ENCODE peak calls at places on chromosomes 5 and 9, in four cellular contexts. M is GM12878, G is K562, I is HepG2. B is an unnamed sample.

GRCh38 chr5:83552275-83552674 is 80.7 kb downstream of the VCAN start:
- DNase-seq in M (no peak), I (no peak), G (no peak), B (no peak)

GRCh38 chr5:131513780-131514179 is 121.2 kb downstream of the RAPGEF6 start:
- DNase-seq in M (no peak), I (no peak), G (no peak), B (no peak)

GRCh38 chr5:143101134-143101533 is 302.4 kb downstream of the NR3C1 start:
- DNase-seq in M (no peak), I (no peak), G (no peak), B (peak; percentile 24)

GRCh38 chr5:151483647-151484046 is 36.2 kb downstream of the SLC36A1 start:
- DNase-seq in M (no peak), G (no peak), I (no peak), B (no peak)

GRCh38 chr9:7454490-7455110 is 345.0 kb downstream of the DMAC1 start:
- DNase-seq in G (no peak), I (no peak), M (no peak), B (no peak)

GRCh38 chr5:84191296-84191695 is 193.4 kb downstream of the EDIL3 start:
- DNase-seq in M (no peak), G (no peak), I (no peak), B (no peak)

GRCh38 chr5:38554860-38555259 is 1.6 kb downstream of the LIFR start:
- DNase-seq in M (no peak), G (no peak), I (no peak), B (no peak)

GRCh38 chr9:34524349-34524748 is 1.6 kb upstream of the ENHO start:
- DNase-seq in G (no peak), I (no peak), M (no peak), B (no peak)

GRCh38 chr9:134004131-134004873 is 12.2 kb upstream of the VAV2 start:
- DNase-seq in I (no peak), M (no peak), G (no peak), B (no peak)

GRCh38 chr9:134827993-134828392 is 52.6 kb upstream of the FCN2 start:
- DNase-seq in G (no peak), M (no peak), I (no peak), B (no peak)

GRCh38 chr5:148374693-148375360 is 8.9 kb upstream of the FBXO38 start:
- DNase-seq in G (peak; percentile 58), I (peak; percentile 72), M (no peak), B (no peak)

GRCh38 chr5:131773805-131774204 is 23.0 kb downstream of the FNIP1 start:
- DNase-seq in M (no peak), I (no peak), G (no peak), B (no peak)

GRCh38 chr9:112784020-112784788 is 33.6 kb downstream of the SNX30 start:
- DNase-seq in M (no peak), G (no peak), I (no peak), B (no peak)

GRCh38 chr5:141777130-141777529 is 95.1 kb upstream of the ARAP3 start:
- DNase-seq in I (no peak), M (no peak), G (no peak), B (no peak)

GRCh38 chr5:177607452-177608192 is 7.7 kb downstream of the B4GALT7 start:
- DNase-seq in M (no peak), I (peak; percentile 58), G (peak; percentile 80), B (peak; percentile 74)

GRCh38 chr5:135426102-135427082 is 20.8 kb downstream of the DCANP1 start:
- DNase-seq in I (peak; percentile 66), M (peak; percentile 12), G (peak; percentile 73), B (peak; percentile 43)

GRCh38 chr9:18893491-18893890 is 139.5 kb downstream of the SAXO1 start:
- DNase-seq in G (no peak), I (no peak), M (no peak), B (no peak)

GRCh38 chr5:113330533-113331200 is 104.1 kb downstream of the TSSK1B start:
- DNase-seq in I (peak; percentile 19), G (peak; percentile 15), M (no peak), B (peak; percentile 12)

GRCh38 chr9:127898433-127899199 is 787 bp downstream of the ST6GALNAC6 start:
- DNase-seq in M (no peak), G (peak; percentile 65), I (peak; percentile 50), B (no peak)

GRCh38 chr5:134138416-134139376 is 24.2 kb downstream of the TCF7 start:
- DNase-seq in M (peak; percentile 89), G (no peak), I (no peak), B (peak; percentile 62)

GRCh38 chr5:179241175-179241574 is 104.1 kb downstream of the ADAMTS2 start:
- DNase-seq in G (no peak), M (no peak), I (no peak), B (no peak)

GRCh38 chr9:88342246-88342645 is 46.0 kb upstream of the SPIN1 start:
- DNase-seq in G (no peak), I (no peak), M (no peak), B (no peak)

GRCh38 chr5:95730730-95731570 is at the start of gene RHOBTB3:
- DNase-seq in G (peak; percentile 94), M (no peak), I (peak; percentile 79), B (peak; percentile 45)

GRCh38 chr9:82354260-82354659 is 365.7 kb downstream of the SPATA31D1 start:
- DNase-seq in G (no peak), I (no peak), M (no peak), B (no peak)

GRCh38 chr5:43007246-43007910 is 32.7 kb downstream of the ANXA2R start:
- DNase-seq in M (no peak), I (peak; percentile 75), G (peak; percentile 98), B (peak; percentile 37)

GRCh38 chr5:43006411-43007202 is 33.5 kb downstream of the ANXA2R start:
- DNase-seq in G (no peak), I (no peak), M (no peak), B (no peak)

GRCh38 chr5:43010956-43011355 is 29.2 kb downstream of the ANXA2R start:
- DNase-seq in I (no peak), G (no peak), M (no peak), B (no peak)

GRCh38 chr5:43008369-43009158 is 31.6 kb downstream of the ANXA2R start:
- DNase-seq in I (peak; percentile 89), G (peak; percentile 98), M (no peak), B (no peak)

GRCh38 chr5:43007911-43008368 is 32.2 kb downstream of the ANXA2R start:
- DNase-seq in G (peak; percentile 88), M (no peak), I (peak; percentile 50), B (peak; percentile 37)
- TF ChIP-seq POLR2AphosphoS5 in G (peak; percentile 9), M (peak; percentile 87), I (no peak), B (peak; percentile 53)

GRCh38 chr9:97982719-97983523 is at the start of gene ANP32B:
- DNase-seq in I (peak; percentile 67), G (peak; percentile 97), M (peak; percentile 44), B (peak; percentile 80)
- TF ChIP-seq POLR2A in I (peak; percentile 55), G (peak; percentile 78), M (peak; percentile 78), B (no peak)

GRCh38 chr5:167870055-167870454 is 421.4 kb upstream of the WWC1 start:
- DNase-seq in G (no peak), I (no peak), M (no peak), B (no peak)
- TF ChIP-seq TAF1 in G (no peak), I (no peak), M (no peak), B (no peak)

GRCh38 chr5:168978500-168978899 is 322.4 kb downstream of the SLIT3 start:
- DNase-seq in I (no peak), M (no peak), G (no peak), B (no peak)

GRCh38 chr5:168974081-168974480 is 326.9 kb downstream of the SLIT3 start:
- DNase-seq in M (no peak), I (no peak), G (no peak), B (no peak)

GRCh38 chr5:168978015-168978414 is 322.9 kb downstream of the SLIT3 start:
- DNase-seq in M (no peak), G (no peak), I (no peak), B (no peak)

GRCh38 chr5:168975331-168975730 is 325.6 kb downstream of the SLIT3 start:
- DNase-seq in M (no peak), I (no peak), G (no peak), B (no peak)

GRCh38 chr5:168976311-168976893 is 324.5 kb downstream of the SLIT3 start:
- DNase-seq in M (no peak), G (no peak), I (no peak), B (no peak)
- TF ChIP-seq POLR2AphosphoS5 in M (no peak), G (no peak), I (no peak), B (no peak)